ENCODE peak calls at places on chromosome 1, in five cellular contexts. T is activated naive CD4-positive, alpha-beta T cell; S is AG08395; N is C1 segment of cervical spinal cord; F is RWPE1. B is an unnamed sample.

GRCh38 chr1:223183268-223183862 is 40.3 kb upstream of the TLR5 start:
- DNase-seq in T (no peak), S (peak), N (no peak), F (peak), B (no peak)

GRCh38 chr1:145736191-145736590 is 16.9 kb downstream of the CD160 start:
- DNase-seq in T (no peak), S (no peak), N (no peak), F (no peak), B (no peak)

GRCh38 chr1:160665330-160666078 is 18.7 kb upstream of the SLAMF1 start:
- DNase-seq in T (no peak), S (no peak), N (no peak), F (no peak), B (no peak)

GRCh38 chr1:180273066-180273465 is 43.0 kb downstream of the LHX4 start:
- DNase-seq in T (no peak), S (no peak), N (no peak), F (no peak), B (no peak)

GRCh38 chr1:208207388-208208131 is 36.6 kb downstream of the PLXNA2 start:
- DNase-seq in T (no peak), S (peak), N (no peak), F (peak), B (no peak)

GRCh38 chr1:228154021-228154684 is 4.4 kb downstream of the GJC2 start:
- DNase-seq in T (no peak), S (no peak), N (no peak), F (no peak), B (no peak)

GRCh38 chr1:45009956-45010854 is 919 bp downstream of the HECTD3 start:
- DNase-seq in T (no peak), S (no peak), N (no peak), F (peak), B (no peak)

GRCh38 chr1:33182452-33182851 is 609 bp upstream of the TRIM62 start:
- DNase-seq in T (no peak), S (peak), N (no peak), F (no peak), B (no peak)

GRCh38 chr1:244022301-244022700 is 28.8 kb upstream of the ZBTB18 start:
- DNase-seq in T (no peak), S (peak), N (no peak), F (no peak), B (no peak)

GRCh38 chr1:45864765-45865164 is 61.4 kb downstream of the MAST2 start:
- DNase-seq in T (no peak), S (no peak), N (no peak), F (no peak), B (no peak)

GRCh38 chr1:202005958-202006357 is 4.4 kb upstream of the ELF3 start:
- DNase-seq in T (no peak), S (peak), N (no peak), F (peak), B (no peak)